ENCODE peak calls at places on chromosomes 7 and 10, in six cellular contexts. V is neural progenitor cell, X is OCI-LY7, C is PC-3, B is GM23338, P is SK-N-SH. Y is an unnamed sample.

GRCh38 chr7:155229548-155230168 is 68.0 kb upstream of the INSIG1 start:
- DNase-seq in B (no peak), V (no peak), X (no peak), C (no peak), P (no peak), Y (no peak)

GRCh38 chr10:127916826-127917225 is 9.9 kb downstream of the PTPRE start:
- DNase-seq in P (peak; percentile 6), B (peak; percentile 46), X (no peak), V (no peak), C (no peak), Y (no peak)

GRCh38 chr10:49518982-49519578 is 19.8 kb downstream of the ERCC6 start:
- DNase-seq in C (peak; percentile 91), X (peak; percentile 53), V (peak; percentile 69), P (peak; percentile 67), B (peak; percentile 75), Y (peak; percentile 75)

GRCh38 chr10:7519351-7519750 is 108.5 kb upstream of the SFMBT2 start:
- DNase-seq in P (no peak), X (no peak), C (peak; percentile 35), V (no peak), B (no peak), Y (no peak)

GRCh38 chr10:91977501-91977900 is 53.9 kb downstream of the BTAF1 start:
- DNase-seq in X (no peak), C (peak; percentile 5), P (no peak), V (no peak), B (no peak), Y (no peak)

GRCh38 chr7:18313970-18314369 is 181.6 kb upstream of the HDAC9 start:
- DNase-seq in X (no peak), B (no peak), V (no peak), C (peak; percentile 19), P (no peak), Y (peak; percentile 12)

GRCh38 chr7:16841681-16842080 is 36.9 kb upstream of the AGR2 start:
- DNase-seq in B (no peak), P (no peak), V (no peak), C (no peak), X (no peak), Y (peak; percentile 68)

GRCh38 chr10:49296382-49296781 is 2.6 kb upstream of the C10orf71 start:
- DNase-seq in X (no peak), V (no peak), B (no peak), C (no peak), P (no peak), Y (no peak)

GRCh38 chr10:130992802-130993523 is 318.6 kb downstream of the TCERG1L start:
- DNase-seq in C (no peak), V (no peak), X (no peak), P (no peak), B (no peak), Y (no peak)

GRCh38 chr10:105586451-105587098 is 945.5 kb downstream of the SORCS3 start:
- DNase-seq in B (peak; percentile 5), V (no peak), C (peak; percentile 1), P (no peak), X (no peak), Y (no peak)

GRCh38 chr7:85630904-85631582 is 444.2 kb upstream of the SEMA3D start:
- DNase-seq in V (peak; percentile 51), B (no peak), X (no peak), C (peak; percentile 12), P (no peak), Y (peak; percentile 28)

GRCh38 chr10:88898727-88899126 is 18.7 kb downstream of the STAMBPL1 start:
- DNase-seq in B (no peak), P (no peak), V (no peak), X (no peak), C (no peak), Y (no peak)

GRCh38 chr7:149686001-149686400 is 87.4 kb downstream of the ZNF467 start:
- DNase-seq in P (no peak), V (no peak), C (no peak), X (no peak), B (no peak), Y (peak; percentile 96)

GRCh38 chr7:101733713-101734475 is 83.5 kb upstream of the CUX1 start:
- DNase-seq in B (peak; percentile 85), X (no peak), V (peak; percentile 84), C (peak; percentile 52), P (peak; percentile 66), Y (peak; percentile 55)

GRCh38 chr10:15112657-15113056 is 15.5 kb downstream of the RPP38 start:
- DNase-seq in P (no peak), B (peak; percentile 75), X (no peak), C (no peak), V (no peak), Y (no peak)

GRCh38 chr10:103276941-103277712 is at the start of gene INA:
- DNase-seq in V (peak; percentile 94), P (peak; percentile 97), X (no peak), C (no peak), B (peak; percentile 88), Y (peak; percentile 71)

GRCh38 chr7:104963991-104964385 is 50.0 kb upstream of the KMT2E start:
- DNase-seq in V (no peak), X (peak; percentile 84), P (no peak), B (no peak), C (peak; percentile 29), Y (peak; percentile 42)

GRCh38 chr10:23053036-23053435 is 42.3 kb upstream of the MSRB2 start:
- DNase-seq in P (no peak), V (no peak), B (peak; percentile 69), C (peak; percentile 81), X (no peak), Y (peak; percentile 17)

GRCh38 chr10:132401396-132402168 is 4.6 kb downstream of the PWWP2B start:
- DNase-seq in P (no peak), B (no peak), V (no peak), X (no peak), C (no peak), Y (no peak)
- TF ChIP-seq EZH2phosphoT487 in P (no peak), B (no peak), V (no peak), X (no peak), C (no peak), Y (no peak)

DNA sequence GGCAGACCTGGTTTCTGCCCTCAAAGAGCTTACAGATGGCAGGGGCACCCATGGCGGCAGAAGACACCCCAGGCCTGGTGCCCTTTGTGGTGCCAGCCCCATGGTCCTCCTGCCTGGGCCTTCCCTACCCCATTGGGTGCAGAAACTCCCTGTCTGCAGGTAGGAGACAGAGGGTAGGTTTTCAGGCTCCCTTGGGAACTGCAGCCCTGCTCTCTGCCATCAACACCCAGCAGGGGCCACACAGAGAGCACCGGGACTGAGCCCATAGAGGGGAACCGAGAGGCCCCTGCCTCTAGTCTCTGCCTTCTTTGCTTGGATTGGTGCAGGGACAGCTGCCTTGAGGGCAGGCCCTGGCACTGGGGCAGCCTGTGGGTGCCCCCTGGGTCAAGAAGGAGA is 52.6 kb downstream of the GTF2IRD1 start:
- DNase-seq in V (no peak), X (no peak), B (no peak), C (no peak), P (no peak), Y (no peak)
- TF ChIP-seq EZH2phosphoT487 in V (no peak), X (no peak), B (no peak), C (no peak), P (no peak), Y (no peak)

DNA sequence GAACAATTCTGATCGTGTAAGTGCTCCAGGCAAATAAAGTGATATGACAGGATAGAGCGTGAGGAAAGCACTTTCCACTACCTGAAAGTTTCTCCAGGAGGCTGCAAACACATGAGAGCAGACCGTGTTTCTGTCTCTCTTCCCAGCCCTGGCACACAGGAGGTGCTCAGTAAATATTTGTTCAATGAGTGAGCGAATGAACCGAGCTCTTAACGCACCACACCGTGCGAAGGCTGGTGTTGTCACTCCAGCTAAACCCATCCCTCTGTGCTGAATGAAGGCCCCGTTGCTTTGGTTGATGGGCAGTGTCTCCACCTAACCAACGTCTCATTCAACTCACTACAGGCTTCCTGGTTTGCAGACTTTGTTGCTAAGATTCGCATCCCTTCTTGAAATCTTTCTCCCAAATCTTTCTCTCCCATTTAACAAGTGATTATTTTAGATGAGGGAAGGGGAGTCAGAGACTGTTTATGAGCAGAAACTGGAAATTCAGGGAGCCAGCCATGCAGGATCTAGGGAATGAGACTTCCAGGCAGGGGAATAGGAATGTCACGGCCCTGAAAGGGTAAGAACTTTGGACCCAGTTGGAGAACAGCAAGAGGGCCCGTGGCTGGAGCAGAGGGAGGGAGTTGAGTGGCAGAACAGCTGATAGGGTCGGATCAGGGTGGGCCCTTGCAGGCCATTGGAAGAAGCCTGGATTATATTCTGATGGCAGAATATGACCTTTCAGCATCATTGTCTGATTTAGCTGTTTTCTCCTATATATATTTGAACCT is 282.6 kb downstream of the CAMK1D start:
- DNase-seq in X (no peak), V (no peak), P (no peak), B (no peak), C (peak; percentile 55), Y (no peak)
- TF ChIP-seq EZH2phosphoT487 in X (no peak), V (no peak), P (no peak), B (no peak), C (no peak), Y (no peak)

DNA sequence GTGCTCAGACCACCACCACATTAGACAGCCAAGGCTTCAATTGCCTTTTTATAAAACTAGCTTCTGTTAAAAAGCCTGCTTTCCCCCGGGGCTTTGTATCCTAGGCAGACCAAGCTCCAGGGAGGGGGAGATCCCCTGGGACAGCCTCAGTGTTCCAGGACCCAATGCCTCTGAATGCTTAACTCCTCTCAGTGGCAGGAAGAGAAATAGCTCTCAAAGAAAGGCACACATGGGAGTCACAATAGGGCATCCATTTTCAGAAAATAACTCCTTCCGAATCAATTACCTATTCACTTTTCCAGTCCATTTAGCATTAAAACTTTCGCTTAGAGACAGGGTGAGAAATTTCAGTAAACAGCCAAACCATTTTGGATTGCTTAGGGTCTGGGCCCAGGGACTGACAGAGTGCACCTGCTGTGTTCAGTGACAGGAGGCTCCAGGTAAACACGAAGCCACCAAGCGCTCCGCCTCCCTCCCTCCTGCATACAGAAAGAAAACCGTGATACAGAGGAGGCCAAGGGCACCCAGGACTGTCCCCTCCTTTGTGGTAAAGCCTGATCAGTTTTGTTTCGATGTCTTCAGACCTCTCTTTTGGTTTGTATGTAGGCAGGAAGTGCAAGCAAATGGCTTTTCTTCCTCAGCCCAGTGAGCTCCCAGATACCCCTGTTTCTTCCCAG is 599.7 kb downstream of the KCNMA1 start:
- DNase-seq in V (peak; percentile 35), P (no peak), B (peak; percentile 24), C (no peak), X (no peak), Y (no peak)
- TF ChIP-seq EZH2phosphoT487 in V (no peak), P (no peak), B (no peak), C (no peak), X (no peak), Y (no peak)

GRCh38 chr10:76133597-76134255 is 702.3 kb downstream of the LRMDA start:
- DNase-seq in X (no peak), P (peak; percentile 68), V (no peak), B (no peak), C (no peak), Y (peak; percentile 50)
- TF ChIP-seq EZH2phosphoT487 in X (no peak), P (no peak), V (no peak), B (no peak), C (no peak), Y (no peak)

DNA sequence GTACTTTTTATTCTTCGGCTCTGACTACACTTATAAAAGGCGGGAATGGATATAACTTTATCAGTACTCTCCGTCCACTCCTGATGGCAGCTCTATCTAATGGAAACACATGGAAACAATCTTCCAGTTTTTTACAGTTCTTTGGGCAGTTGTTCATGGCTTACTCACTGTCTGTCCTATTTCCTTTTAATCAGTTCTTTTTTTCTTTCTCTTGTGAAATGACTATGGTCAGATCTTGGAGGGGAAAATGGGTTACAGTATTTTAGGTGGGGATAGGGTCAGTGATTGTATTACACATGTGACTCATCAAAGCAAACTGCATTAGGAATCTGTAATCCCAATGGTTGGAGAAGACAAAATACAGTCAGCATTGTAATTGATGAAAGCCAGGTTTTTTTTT is 112.4 kb downstream of the BICC1 start:
- DNase-seq in V (no peak), C (peak; percentile 74), P (no peak), X (no peak), B (no peak), Y (peak; percentile 90)
- TF ChIP-seq EZH2phosphoT487 in V (no peak), C (no peak), P (no peak), X (no peak), B (no peak), Y (no peak)

Y was measured in GM23248.